ENCODE peak calls at places on chromosomes 6 and 20, in eight cellular contexts. Z, Q, G, L, I, H, U and W are unnamed samples.

GRCh38 chr6:129500958-129501381 is 209.0 kb downstream of the ARHGAP18 start:
- DNase-seq in Q (no peak), I (no peak), H (no peak), Z (no peak), L (no peak), G (no peak), U (peak; percentile 65), W (no peak)

GRCh38 chr20:25309395-25310267 is 61.7 kb downstream of the PYGB start:
- DNase-seq in Q (no peak), H (peak; percentile 15), Z (no peak), I (no peak), U (peak; percentile 89), L (peak; percentile 44), G (no peak), W (peak; percentile 81)

GRCh38 chr20:2217857-2218529 is 77.8 kb upstream of the TGM3 start:
- DNase-seq in Q (peak; percentile 20), I (peak; percentile 40), L (no peak), G (peak; percentile 53), Z (no peak), H (no peak), U (no peak), W (no peak)

GRCh38 chr6:3965071-3965718 is 113.7 kb downstream of the FAM217A start:
- DNase-seq in L (no peak), Q (no peak), H (no peak), G (no peak), U (peak; percentile 32), I (no peak), Z (no peak), W (no peak)

GRCh38 chr20:43984587-43984986 is 69.9 kb downstream of the TOX2 start:
- DNase-seq in L (no peak), U (no peak), Q (no peak), H (no peak), Z (no peak), I (no peak), G (no peak), W (no peak)

GRCh38 chr6:75830959-75831885 is 82.2 kb downstream of the MYO6 start:
- DNase-seq in I (peak; percentile 16), Z (no peak), L (peak; percentile 12), G (no peak), H (no peak), Q (peak; percentile 30), U (peak; percentile 39), W (no peak)

GRCh38 chr6:15401769-15402250 is 155.9 kb downstream of the JARID2 start:
- DNase-seq in U (no peak), Q (no peak), I (no peak), H (no peak), Z (no peak), L (no peak), G (no peak), W (no peak)

GRCh38 chr20:57693670-57694329 is 16.0 kb downstream of the PMEPA1 start:
- DNase-seq in I (no peak), L (no peak), U (no peak), Z (no peak), H (no peak), Q (no peak), G (no peak), W (no peak)

GRCh38 chr6:2970034-2970685 is 1.2 kb downstream of the SERPINB6 start:
- DNase-seq in U (peak; percentile 39), G (no peak), H (no peak), L (no peak), Z (no peak), Q (no peak), I (no peak), W (no peak)

GRCh38 chr6:160036790-160037206 is 67.9 kb downstream of the IGF2R start:
- DNase-seq in H (no peak), Z (no peak), Q (no peak), L (peak; percentile 40), I (no peak), G (no peak), U (peak; percentile 94), W (no peak)

GRCh38 chr6:52176550-52176949 is 9.6 kb upstream of the IL17A start:
- DNase-seq in G (no peak), Q (no peak), L (no peak), Z (no peak), I (peak; percentile 36), H (no peak), U (no peak), W (no peak)

GRCh38 chr6:35294308-35294945 is 3.2 kb upstream of the DEF6 start:
- DNase-seq in H (no peak), Q (no peak), G (peak; percentile 55), U (peak; percentile 45), L (no peak), I (no peak), Z (no peak), W (peak; percentile 44)

GRCh38 chr20:48760403-48760889 is 67.4 kb downstream of the PREX1 start:
- DNase-seq in Z (no peak), L (no peak), G (peak; percentile 44), U (peak; percentile 71), I (peak; percentile 72), Q (no peak), H (no peak), W (no peak)

GRCh38 chr6:109896333-109896732 is 81.8 kb upstream of the GPR6 start:
- DNase-seq in I (no peak), Q (no peak), L (no peak), H (no peak), U (peak; percentile 5), Z (no peak), G (no peak), W (no peak)

GRCh38 chr6:53770690-53771320 is 24.0 kb upstream of the LRRC1 start:
- DNase-seq in H (no peak), Z (no peak), Q (no peak), U (no peak), G (no peak), L (no peak), I (no peak), W (no peak)

GRCh38 chr20:63286781-63287696 is 5.9 kb upstream of the COL20A1 start:
- DNase-seq in L (no peak), Q (no peak), U (no peak), Z (no peak), I (no peak), G (no peak), H (no peak), W (no peak)

GRCh38 chr6:139690007-139690406 is 315.6 kb upstream of the CITED2 start:
- DNase-seq in H (no peak), L (no peak), Q (no peak), G (no peak), I (no peak), Z (no peak), U (peak; percentile 32), W (no peak)

DNA sequence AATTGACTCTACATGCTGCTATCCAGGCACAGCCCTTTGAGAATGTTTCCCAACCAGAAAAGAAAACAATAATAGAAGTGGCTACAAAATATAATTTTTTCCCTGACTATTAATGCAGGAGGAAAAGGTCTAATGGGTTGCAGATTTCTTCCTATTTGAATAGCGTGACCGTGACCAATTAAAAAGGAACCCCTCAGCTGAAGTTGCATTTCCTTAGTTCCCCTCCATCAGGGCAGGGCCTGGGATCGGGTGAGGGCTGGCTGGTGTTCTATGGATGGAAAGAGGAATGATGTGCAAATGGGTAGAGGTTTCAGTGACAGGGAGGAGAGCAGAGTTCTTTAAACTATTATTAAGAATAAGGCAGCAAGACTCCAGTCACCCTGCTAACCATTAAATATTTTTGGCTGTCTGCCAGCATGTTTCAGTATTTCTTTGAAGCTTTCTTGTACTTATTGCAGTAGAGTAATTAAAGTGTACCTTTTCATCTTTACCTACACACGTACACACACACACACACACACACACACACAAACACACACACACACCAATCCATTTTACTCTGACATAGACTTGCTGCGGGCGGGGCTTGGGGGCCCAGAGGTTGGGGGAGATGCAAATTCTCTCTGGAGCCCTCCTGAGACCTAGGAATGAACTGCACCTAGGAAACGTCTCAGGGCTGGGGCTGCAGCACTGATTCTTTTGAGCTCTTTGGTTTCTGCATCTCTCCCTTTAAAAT is 154.8 kb upstream of the SLC35B3 start:
- DNase-seq in Z (no peak), I (no peak), G (no peak), U (no peak), L (no peak), H (no peak), Q (no peak), W (peak; percentile 24)
- TF ChIP-seq CTCF in Z (no peak), I (no peak), G (no peak), U (no peak), L (no peak), H (no peak), Q (no peak), W (no peak)

GRCh38 chr6:24492475-24492874 is 2.3 kb upstream of the ALDH5A1 start:
- DNase-seq in I (no peak), H (no peak), Z (no peak), L (no peak), Q (no peak), G (peak; percentile 16), U (no peak), W (peak; percentile 39)
- TF ChIP-seq CTCF in I (peak; percentile 53), H (no peak), Z (no peak), L (peak; percentile 36), Q (peak; percentile 51), G (no peak), U (peak; percentile 23), W (no peak)

DNA sequence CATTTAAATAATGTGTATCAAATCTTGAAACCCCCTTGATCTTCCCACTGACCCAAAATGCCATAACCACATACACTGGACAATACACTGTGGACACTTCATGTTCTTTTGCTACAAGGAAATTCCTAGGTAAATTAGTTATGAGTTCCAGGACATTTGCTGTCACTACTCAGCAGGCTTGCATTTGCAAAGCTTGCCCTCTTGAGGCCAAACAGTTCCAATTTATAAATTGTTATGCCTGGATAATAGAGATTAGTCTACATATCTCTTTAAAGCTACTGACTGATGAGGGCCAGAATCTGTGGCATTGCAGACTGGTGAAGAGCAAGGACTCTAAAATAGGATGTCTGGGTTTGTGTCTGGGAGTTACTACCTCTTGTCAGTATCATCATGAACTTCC is 17.4 kb upstream of the RAB32 start:
- DNase-seq in Q (no peak), G (no peak), Z (no peak), L (no peak), U (peak; percentile 53), H (no peak), I (no peak), W (no peak)
- TF ChIP-seq CTCF in Q (no peak), G (no peak), Z (no peak), L (no peak), U (peak; percentile 39), H (no peak), I (no peak), W (no peak)

GRCh38 chr6:111731404-111732195 is 125.9 kb upstream of the TRAF3IP2 start:
- DNase-seq in Q (no peak), G (no peak), Z (no peak), H (no peak), I (no peak), U (no peak), L (no peak), W (no peak)

GRCh38 chr6:111732390-111732789 is 126.7 kb upstream of the TRAF3IP2 start:
- DNase-seq in L (no peak), I (no peak), G (no peak), U (no peak), H (no peak), Z (no peak), Q (no peak), W (no peak)

GRCh38 chr6:111727798-111728197 is 122.1 kb upstream of the TRAF3IP2 start:
- DNase-seq in U (peak; percentile 55), I (no peak), L (no peak), Z (no peak), Q (no peak), H (no peak), G (no peak), W (no peak)

GRCh38 chr6:111734068-111734825 is 128.6 kb upstream of the TRAF3IP2 start:
- DNase-seq in H (no peak), I (no peak), Q (no peak), U (no peak), G (no peak), Z (no peak), L (no peak), W (no peak)

GRCh38 chr6:111730835-111731234 is 125.2 kb upstream of the TRAF3IP2 start:
- DNase-seq in U (no peak), H (no peak), Z (no peak), L (no peak), G (no peak), Q (no peak), I (no peak), W (no peak)
- TF ChIP-seq CTCF in U (no peak), H (no peak), Z (no peak), L (no peak), G (no peak), Q (no peak), I (no peak), W (no peak)